ENCODE peak calls at places on chromosomes 2 and 18, in six cellular contexts. O is Calu3, M is breast epithelium, H is uterus, Z is left ventricle myocardium inferior, C is glutamatergic neuron. P is an unnamed sample.

GRCh38 chr18:48161201-48161910 is 230.9 kb upstream of the SMAD2 start:
- DNase-seq in O (peak; percentile 70), M (peak; percentile 67), H (peak; percentile 91), Z (peak; percentile 84), C (peak; percentile 92), P (peak; percentile 91)

GRCh38 chr18:61743775-61744531 is 148.9 kb downstream of the RNF152 start:
- DNase-seq in O (no peak), M (no peak), H (peak; percentile 59), Z (peak; percentile 49), C (no peak), P (no peak)

GRCh38 chr2:162103443-162104009 is 29.5 kb upstream of the DPP4 start:
- DNase-seq in O (no peak), M (no peak), H (no peak), Z (no peak), C (no peak), P (no peak)

GRCh38 chr2:44751754-44752479 is 189.6 kb upstream of the SIX3 start:
- DNase-seq in O (no peak), M (no peak), H (no peak), Z (no peak), C (peak; percentile 15), P (no peak)

GRCh38 chr18:23596183-23596582 is 9.9 kb upstream of the NPC1 start:
- DNase-seq in O (no peak), M (no peak), H (no peak), Z (no peak), C (no peak), P (no peak)

GRCh38 chr2:104606056-104606455 is 247.9 kb upstream of the POU3F3 start:
- DNase-seq in O (no peak), M (no peak), H (no peak), Z (no peak), C (no peak), P (no peak)

GRCh38 chr2:218223046-218223445 is 6.1 kb downstream of the ARPC2 start:
- DNase-seq in O (no peak), M (no peak), H (no peak), Z (no peak), C (no peak), P (no peak)

GRCh38 chr2:54894467-54894866 is 155.8 kb downstream of the RTN4 start:
- DNase-seq in O (no peak), M (no peak), H (no peak), Z (no peak), C (no peak), P (no peak)

GRCh38 chr2:101430161-101430560 is 42.9 kb upstream of the CREG2 start:
- DNase-seq in O (no peak), M (no peak), H (no peak), Z (no peak), C (no peak), P (no peak)

GRCh38 chr2:86336350-86337234 is 834 bp downstream of the REEP1 start:
- DNase-seq in O (peak; percentile 18), M (no peak), H (peak; percentile 17), Z (peak; percentile 21), C (peak; percentile 60), P (peak; percentile 34)

GRCh38 chr2:200964498-200964897 is 1.0 kb upstream of the ORC2 start:
- DNase-seq in O (no peak), M (no peak), H (no peak), Z (no peak), C (no peak), P (no peak)

GRCh38 chr2:1685957-1686783 is 58.1 kb downstream of the PXDN start:
- DNase-seq in O (no peak), M (no peak), H (no peak), Z (no peak), C (no peak), P (no peak)

GRCh38 chr2:30029804-30030203 is 108.4 kb upstream of the ALK start:
- DNase-seq in O (no peak), M (no peak), H (no peak), Z (no peak), C (no peak), P (no peak)

GRCh38 chr2:54652540-54652939 is 70.9 kb upstream of the EML6 start:
- DNase-seq in O (no peak), M (no peak), H (no peak), Z (no peak), C (no peak), P (no peak)

GRCh38 chr18:57434177-57434535 is 1.0 kb upstream of the ONECUT2 start:
- DNase-seq in O (peak; percentile 44), M (no peak), H (no peak), Z (no peak), C (peak; percentile 50), P (no peak)

GRCh38 chr18:50857694-50858093 is 21.2 kb upstream of the ME2 start:
- DNase-seq in O (no peak), M (no peak), H (no peak), Z (no peak), C (no peak), P (no peak)

GRCh38 chr18:79612291-79613108 is 67.1 kb upstream of the CTDP1 start:
- DNase-seq in O (no peak), M (no peak), H (peak; percentile 8), Z (no peak), C (peak; percentile 9), P (peak; percentile 36)

GRCh38 chr2:218329027-218329825 is 27.4 kb upstream of the CATIP start:
- DNase-seq in O (no peak), M (no peak), H (no peak), Z (no peak), C (peak; percentile 67), P (no peak)

GRCh38 chr2:47916437-47916836 is 10.1 kb upstream of the FBXO11 start:
- DNase-seq in O (no peak), M (no peak), H (no peak), Z (no peak), C (no peak), P (no peak)

GRCh38 chr18:32771871-32772499 is 838 bp downstream of the KLHL14 start:
- DNase-seq in O (peak; percentile 10), M (no peak), H (no peak), Z (no peak), C (peak; percentile 55), P (no peak)

GRCh38 chr2:13698847-13699246 is 933.7 kb upstream of the LRATD1 start:
- DNase-seq in O (no peak), M (no peak), H (no peak), Z (no peak), C (no peak), P (no peak)

GRCh38 chr2:39150102-39150562 is 29.3 kb upstream of the SOS1 start:
- DNase-seq in O (no peak), M (no peak), H (no peak), Z (no peak), C (no peak), P (no peak)

GRCh38 chr2:173909846-173910245 is 55.3 kb downstream of the SP3 start:
- DNase-seq in O (no peak), M (no peak), H (no peak), Z (no peak), C (no peak), P (no peak)

GRCh38 chr2:182650704-182651103 is 65.4 kb upstream of the DNAJC10 start:
- DNase-seq in O (no peak), M (no peak), H (no peak), Z (no peak), C (no peak), P (no peak)

GRCh38 chr18:72544092-72544886 is at the start of gene CBLN2:
- DNase-seq in O (peak; percentile 89), M (no peak), H (no peak), Z (no peak), C (peak; percentile 93), P (peak; percentile 83)

DNA sequence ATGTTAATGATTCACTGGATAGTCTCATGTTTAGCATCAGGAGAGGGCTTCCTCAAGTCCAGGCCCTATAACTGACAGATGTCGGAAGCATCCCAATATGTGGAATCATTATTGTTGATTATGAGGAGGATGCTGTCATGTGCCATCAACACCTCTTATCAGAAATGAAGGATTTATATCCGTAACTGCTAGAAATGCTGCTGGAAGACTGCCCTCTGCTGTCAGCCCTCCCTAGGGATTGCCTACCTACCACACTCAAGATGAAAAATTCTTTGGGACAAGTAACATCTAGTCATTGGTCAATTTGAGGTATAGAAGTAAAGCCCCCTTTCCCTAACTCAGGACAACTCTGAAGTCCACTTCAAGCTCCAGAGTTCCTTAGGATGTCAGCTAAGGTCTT is 1166.5 kb upstream of the NXPH2 start:
- DNase-seq in O (peak; percentile 5), M (no peak), H (no peak), Z (no peak), C (no peak), P (no peak)
- TF ChIP-seq CTCF in O (no peak), M (no peak), H (no peak), Z (no peak), C (no peak), P (no peak)

GRCh38 chr2:180356676-180357075 is 349.6 kb upstream of the CWC22 start:
- DNase-seq in O (no peak), M (no peak), H (no peak), Z (no peak), C (no peak), P (no peak)

GRCh38 chr2:180360283-180360618 is 353.2 kb upstream of the CWC22 start:
- DNase-seq in O (no peak), M (no peak), H (no peak), Z (no peak), C (no peak), P (no peak)

GRCh38 chr2:180358458-180358857 is 351.4 kb upstream of the CWC22 start:
- DNase-seq in O (no peak), M (no peak), H (no peak), Z (no peak), C (no peak), P (no peak)

GRCh38 chr2:180364719-180365118 is 357.6 kb upstream of the CWC22 start:
- DNase-seq in O (no peak), M (no peak), H (no peak), Z (no peak), C (no peak), P (no peak)

DNA sequence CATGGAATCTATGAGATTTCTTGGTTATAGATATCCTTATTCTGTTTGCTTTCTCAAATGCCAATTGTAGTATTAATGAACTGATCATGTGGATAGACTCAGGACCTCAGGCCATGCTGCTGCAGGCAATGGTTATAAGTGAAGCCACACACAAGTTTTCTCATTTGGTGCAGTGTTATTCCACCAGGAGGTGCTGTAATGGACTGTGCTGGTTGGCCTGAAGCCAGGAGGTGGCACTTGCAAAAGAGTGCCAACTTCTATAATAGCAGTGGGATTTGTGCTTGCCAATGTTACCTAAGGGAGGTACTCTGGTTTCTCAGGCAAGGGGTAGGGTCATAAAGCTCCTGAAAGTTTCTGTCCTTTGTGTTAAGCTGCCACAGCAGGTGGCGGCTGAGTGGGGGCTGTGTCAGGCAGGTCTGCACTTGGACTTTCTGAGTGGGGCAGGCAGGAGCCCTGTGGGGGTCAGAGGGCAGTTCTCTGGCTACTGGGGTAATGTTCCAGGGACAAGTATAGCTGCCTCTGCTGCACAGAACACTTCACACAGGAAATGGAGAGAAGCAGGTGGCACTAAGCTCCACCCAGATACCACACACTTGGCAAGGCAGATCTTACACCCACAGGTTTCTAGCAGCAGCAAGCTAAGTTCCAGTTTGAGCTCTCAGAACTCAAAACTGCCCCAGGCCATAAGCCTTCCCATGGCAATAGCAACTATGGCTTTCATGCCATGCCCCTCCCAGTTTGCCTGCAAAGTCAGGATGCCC is 352.6 kb upstream of the CWC22 start:
- DNase-seq in O (peak; percentile 30), M (peak; percentile 73), H (no peak), Z (no peak), C (no peak), P (no peak)
- TF ChIP-seq CTCF in O (peak; percentile 12), M (no peak), H (no peak), Z (no peak), C (no peak), P (peak; percentile 19)

GRCh38 chr18:60090170-60090569 is 190.4 kb downstream of the PMAIP1 start:
- DNase-seq in O (no peak), M (no peak), H (no peak), Z (no peak), C (no peak), P (no peak)
- TF ChIP-seq CTCF in O (no peak), M (no peak), H (no peak), Z (no peak), C (no peak), P (no peak)

GRCh38 chr2:65309699-65310098 is 82.1 kb downstream of the ACTR2 start:
- DNase-seq in O (no peak), M (peak; percentile 69), H (no peak), Z (no peak), C (no peak), P (no peak)
- TF ChIP-seq CTCF in O (no peak), M (peak; percentile 9), H (no peak), Z (no peak), C (no peak), P (no peak)